ENCODE peak calls at places on chromosomes 6 and 20, in eight cellular contexts. U is RWPE2, L is fibroblast of lung, R is mucosa of descending colon, I is fibroblast of pulmonary artery, Y is PC-9, W is lower leg skin, F is AG04450. X is an unnamed sample.

GRCh38 chr20:32779500-32780215 is 17.5 kb downstream of the DNMT3B start:
- DNase-seq in U (no peak), L (no peak), R (no peak), I (no peak), Y (no peak), W (no peak), F (no peak), X (no peak)

GRCh38 chr6:40713002-40713719 is 126.0 kb upstream of the LRFN2 start:
- DNase-seq in U (no peak), L (no peak), R (no peak), I (no peak), Y (no peak), W (no peak), F (no peak), X (peak; percentile 57)

GRCh38 chr6:18753071-18753470 is 365.9 kb downstream of the RNF144B start:
- DNase-seq in U (no peak), L (no peak), R (no peak), I (no peak), Y (no peak), W (no peak), F (no peak), X (no peak)

GRCh38 chr6:91713911-91714310 is 1127.0 kb upstream of the MAP3K7 start:
- DNase-seq in U (no peak), L (peak; percentile 44), R (no peak), I (no peak), Y (no peak), W (no peak), F (no peak), X (peak; percentile 5)

GRCh38 chr20:4797275-4797674 is 75.6 kb downstream of the PRND start:
- DNase-seq in U (no peak), L (no peak), R (no peak), I (no peak), Y (no peak), W (no peak), F (no peak), X (no peak)

GRCh38 chr6:133254552-133255228 is 13.5 kb downstream of the EYA4 start:
- DNase-seq in U (no peak), L (peak; percentile 58), R (no peak), I (peak; percentile 44), Y (peak; percentile 70), W (no peak), F (no peak), X (peak; percentile 73)

GRCh38 chr20:37943033-37943432 is 40.1 kb downstream of the VSTM2L start:
- DNase-seq in U (peak; percentile 44), L (no peak), R (no peak), I (no peak), Y (no peak), W (peak; percentile 53), F (no peak), X (no peak)

GRCh38 chr6:168060521-168060931 is 18.5 kb downstream of the FRMD1 start:
- DNase-seq in U (no peak), L (peak; percentile 49), R (peak; percentile 77), I (peak; percentile 79), Y (no peak), W (no peak), F (peak; percentile 16), X (peak; percentile 83)

GRCh38 chr6:157669747-157670216 is 153.3 kb upstream of the SNX9 start:
- DNase-seq in U (no peak), L (peak; percentile 79), R (peak; percentile 84), I (peak; percentile 81), Y (no peak), W (peak; percentile 97), F (peak; percentile 37), X (peak; percentile 84)

GRCh38 chr6:140183881-140184280 is 809.4 kb upstream of the CITED2 start:
- DNase-seq in U (no peak), L (peak; percentile 48), R (no peak), I (no peak), Y (no peak), W (no peak), F (no peak), X (peak; percentile 23)

GRCh38 chr6:47478233-47479155 is 905 bp downstream of the CD2AP start:
- DNase-seq in U (no peak), L (peak; percentile 36), R (no peak), I (peak; percentile 32), Y (no peak), W (no peak), F (no peak), X (peak; percentile 38)

GRCh38 chr6:35787266-35788218 is 6.7 kb downstream of the CLPSL1 start:
- DNase-seq in U (no peak), L (no peak), R (no peak), I (no peak), Y (no peak), W (no peak), F (no peak), X (no peak)

GRCh38 chr6:26022166-26022510 is 59.5 kb downstream of the TRIM38 start:
- DNase-seq in U (no peak), L (peak; percentile 84), R (no peak), I (peak; percentile 90), Y (peak; percentile 77), W (peak; percentile 91), F (no peak), X (peak; percentile 94)

GRCh38 chr6:111536888-111537287 is 53.9 kb upstream of the REV3L start:
- DNase-seq in U (no peak), L (no peak), R (no peak), I (peak; percentile 44), Y (no peak), W (no peak), F (no peak), X (peak; percentile 21)

GRCh38 chr6:8170245-8170644 is 67.9 kb upstream of the EEF1E1 start:
- DNase-seq in U (no peak), L (no peak), R (no peak), I (no peak), Y (no peak), W (no peak), F (no peak), X (no peak)

DNA sequence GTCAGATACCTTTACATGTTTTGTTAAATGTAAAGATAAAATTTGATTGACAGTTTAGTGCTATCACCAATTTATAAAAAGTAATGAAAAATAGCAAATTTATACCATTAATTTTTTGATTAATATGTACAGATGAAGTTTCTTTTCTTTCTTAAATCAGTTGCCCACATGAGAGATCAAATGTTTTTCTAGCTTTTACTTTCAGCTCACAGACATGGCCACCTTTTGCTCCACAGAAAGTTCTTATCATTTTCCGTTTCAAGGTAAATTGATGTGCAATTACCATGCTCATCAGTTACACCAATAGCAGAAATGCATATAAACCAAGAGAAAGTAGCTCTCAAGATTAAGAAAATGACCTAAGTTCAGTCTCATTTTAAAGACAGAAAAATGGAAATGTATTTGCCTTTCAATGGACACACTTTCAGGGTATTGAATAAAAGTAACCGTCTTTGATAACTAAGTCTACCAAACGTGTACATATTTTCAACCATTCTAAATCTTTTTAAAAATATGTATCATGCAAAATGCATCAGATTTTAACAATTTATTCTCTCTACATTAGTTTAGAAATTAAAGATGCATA is 16.6 kb upstream of the EXOC2 start:
- DNase-seq in U (no peak), L (no peak), R (no peak), I (no peak), Y (no peak), W (no peak), F (no peak), X (no peak)
- TF ChIP-seq CTCF in U (no peak), L (no peak), R (no peak), I (no peak), Y (no peak), W (no peak), F (no peak), X (no peak)

DNA sequence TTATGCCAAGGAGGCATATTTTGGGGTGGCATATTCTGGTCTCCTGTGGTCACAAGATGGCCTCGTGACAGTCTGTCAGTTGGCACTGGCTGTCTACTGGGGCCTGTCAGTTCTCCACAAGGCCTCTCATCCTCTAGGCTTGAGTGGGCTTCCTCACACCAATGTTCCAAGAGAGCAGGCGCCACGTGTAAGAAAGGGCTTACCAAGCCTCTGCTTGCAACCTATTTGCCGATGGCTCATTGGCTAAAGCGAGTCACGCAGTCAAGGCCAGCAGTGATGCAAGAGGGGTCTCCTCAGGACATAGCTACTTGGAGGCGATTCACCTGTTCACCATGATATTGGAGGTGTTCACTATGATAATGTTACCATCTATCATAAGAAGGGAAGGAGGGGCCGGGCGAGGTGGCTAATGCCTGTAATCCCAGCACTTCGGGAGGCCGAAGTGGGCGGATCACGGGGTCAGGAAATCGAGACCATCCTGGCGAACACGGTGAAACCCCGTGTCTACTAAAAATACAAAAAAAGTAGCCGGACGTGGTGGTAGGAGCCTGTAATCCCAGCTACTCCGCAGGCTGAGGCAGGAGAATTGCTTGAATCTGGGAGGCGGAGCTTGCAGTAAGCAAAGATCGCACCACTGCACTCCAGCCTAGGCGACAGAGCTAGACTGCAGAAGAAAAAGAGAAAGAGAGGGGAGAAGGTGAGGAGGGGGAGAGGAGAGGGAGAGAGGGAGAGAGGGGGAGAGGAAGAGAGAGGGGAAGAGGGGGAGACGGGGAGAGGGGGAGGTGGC is 35.3 kb downstream of the C6orf52 start:
- DNase-seq in U (no peak), L (no peak), R (no peak), I (no peak), Y (no peak), W (no peak), F (no peak), X (peak; percentile 4)
- H3K4me3 ChIP-seq in U (peak overlapping the region; percentile 32), L (peak overlapping the region; percentile 24), R (no peak overlapping the region), I (peak overlapping the region; percentile 17), Y (no peak overlapping the region), W (no peak overlapping the region), F (peak overlapping the region; percentile 59), X (peak overlapping the region; percentile 50)

GRCh38 chr6:5394280-5394679 is 133.0 kb downstream of the FARS2 start:
- DNase-seq in U (no peak), L (no peak), R (no peak), I (no peak), Y (no peak), W (no peak), F (no peak), X (no peak)

GRCh38 chr6:5390177-5390576 is 128.9 kb downstream of the FARS2 start:
- DNase-seq in U (no peak), L (no peak), R (no peak), I (no peak), Y (no peak), W (no peak), F (no peak), X (no peak)

GRCh38 chr6:5399391-5399790 is 138.1 kb downstream of the FARS2 start:
- DNase-seq in U (no peak), L (no peak), R (no peak), I (no peak), Y (no peak), W (no peak), F (no peak), X (no peak)

GRCh38 chr6:5398530-5398929 is 137.2 kb downstream of the FARS2 start:
- DNase-seq in U (no peak), L (peak; percentile 46), R (no peak), I (peak; percentile 74), Y (peak; percentile 49), W (no peak), F (no peak), X (peak; percentile 81)

GRCh38 chr6:5395719-5396118 is 134.4 kb downstream of the FARS2 start:
- DNase-seq in U (no peak), L (no peak), R (no peak), I (no peak), Y (no peak), W (no peak), F (no peak), X (no peak)
- TF ChIP-seq CTCF in U (peak; percentile 25), L (no peak), R (no peak), I (peak; percentile 3), Y (peak; percentile 8), W (no peak), F (peak; percentile 1), X (peak; percentile 13)

DNA sequence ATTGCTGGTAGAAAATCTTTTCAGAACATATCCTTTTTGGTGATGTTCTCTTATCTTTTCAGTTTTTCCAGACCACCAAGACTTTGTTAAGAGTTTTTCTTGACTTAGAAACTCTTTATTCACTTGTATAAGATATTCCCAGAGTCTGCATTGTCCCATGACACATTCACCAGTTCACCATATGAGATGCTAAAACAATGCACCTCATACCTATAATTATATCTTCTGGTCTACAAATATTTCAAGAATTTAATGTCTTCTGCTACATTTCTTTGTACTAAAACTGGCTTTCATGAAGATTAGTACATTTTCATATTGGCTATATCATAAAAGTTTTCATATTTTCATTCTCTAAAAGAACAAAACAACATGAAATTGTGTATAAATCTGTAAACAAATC is 111.3 kb downstream of the ADGRG6 start:
- DNase-seq in U (no peak), L (peak; percentile 84), R (no peak), I (peak; percentile 52), Y (peak; percentile 70), W (no peak), F (no peak), X (peak; percentile 71)
- H3K4me3 ChIP-seq in U (no peak overlapping the region), L (no peak overlapping the region), R (no peak overlapping the region), I (no peak overlapping the region), Y (no peak overlapping the region), W (no peak overlapping the region), F (no peak overlapping the region), X (no peak overlapping the region)

X was measured in choroid plexus epithelial cell.